ENCODE peak calls at places on chromosome 3, in ten cellular contexts. E is brain microvascular endothelial cell; L is aorta; H is Peyer's patch; Z is psoas muscle; D is fibroblast of lung; P is endothelial cell of umbilical vein; V is left lung; X is pancreas; F is CD8-positive, alpha-beta memory T cell. S is an unnamed sample.

GRCh38 chr3:151765685-151766084 is 32.0 kb downstream of the AADACL2 start:
- DNase-seq in E (no peak), L (no peak), H (no peak), Z (no peak), D (no peak), P (peak; percentile 75), V (no peak), X (no peak), F (no peak), S (no peak)

GRCh38 chr3:97863025-97863424 is 41.2 kb downstream of the CRYBG3 start:
- DNase-seq in E (no peak), L (no peak), H (no peak), Z (no peak), D (no peak), P (no peak), V (no peak), X (no peak), F (no peak), S (peak; percentile 39)

GRCh38 chr3:197302696-197303341 is 4.4 kb upstream of the DLG1 start:
- DNase-seq in E (peak; percentile 88), L (no peak), H (no peak), Z (no peak), D (no peak), P (no peak), V (no peak), X (no peak), F (no peak), S (no peak)

GRCh38 chr3:17643691-17644090 is 98.7 kb downstream of the TBC1D5 start:
- DNase-seq in E (peak; percentile 24), L (no peak), H (no peak), Z (no peak), D (peak; percentile 62), P (no peak), V (no peak), X (no peak), F (no peak), S (no peak)

GRCh38 chr3:175432338-175433025 is 573.3 kb downstream of the NAALADL2 start:
- DNase-seq in E (peak; percentile 35), L (no peak), H (no peak), Z (no peak), D (peak; percentile 53), P (peak; percentile 91), V (no peak), X (no peak), F (no peak), S (no peak)

GRCh38 chr3:122219242-122219872 is 35.9 kb downstream of the CASR start:
- DNase-seq in E (no peak), L (no peak), H (no peak), Z (no peak), D (no peak), P (no peak), V (no peak), X (no peak), F (no peak), S (no peak)

GRCh38 chr3:125313060-125313635 is 62.0 kb downstream of the ZNF148 start:
- DNase-seq in E (no peak), L (no peak), H (no peak), Z (no peak), D (peak; percentile 37), P (no peak), V (no peak), X (no peak), F (no peak), S (no peak)

GRCh38 chr3:170499562-170500156 is 81.0 kb downstream of the CLDN11 start:
- DNase-seq in E (peak; percentile 62), L (no peak), H (peak; percentile 56), Z (peak; percentile 55), D (peak; percentile 84), P (peak; percentile 39), V (no peak), X (no peak), F (no peak), S (no peak)

GRCh38 chr3:135929670-135930069 is 35.9 kb upstream of the PPP2R3A start:
- DNase-seq in E (peak; percentile 52), L (no peak), H (no peak), Z (peak; percentile 65), D (peak; percentile 78), P (no peak), V (no peak), X (no peak), F (no peak), S (no peak)

GRCh38 chr3:157201648-157202278 is 41.8 kb upstream of the CCNL1 start:
- DNase-seq in E (no peak), L (no peak), H (no peak), Z (no peak), D (peak; percentile 69), P (peak; percentile 63), V (no peak), X (no peak), F (no peak), S (no peak)

GRCh38 chr3:170180107-170180951 is 1.2 kb downstream of the PHC3 start:
- DNase-seq in E (peak; percentile 26), L (no peak), H (no peak), Z (no peak), D (peak; percentile 55), P (peak; percentile 63), V (no peak), X (no peak), F (no peak), S (no peak)

GRCh38 chr3:43259626-43260025 is 26.7 kb upstream of the SNRK start:
- DNase-seq in E (no peak), L (no peak), H (no peak), Z (no peak), D (no peak), P (no peak), V (no peak), X (no peak), F (no peak), S (peak; percentile 97)
- H3K27ac ChIP-seq in E (no peak overlapping the region), L (no peak overlapping the region), H (no peak overlapping the region), Z (no peak overlapping the region), D (no peak overlapping the region), P (no peak overlapping the region), V (no peak overlapping the region), X (no peak overlapping the region), F (no peak overlapping the region), S (peak overlapping the region; percentile 86)

DNA sequence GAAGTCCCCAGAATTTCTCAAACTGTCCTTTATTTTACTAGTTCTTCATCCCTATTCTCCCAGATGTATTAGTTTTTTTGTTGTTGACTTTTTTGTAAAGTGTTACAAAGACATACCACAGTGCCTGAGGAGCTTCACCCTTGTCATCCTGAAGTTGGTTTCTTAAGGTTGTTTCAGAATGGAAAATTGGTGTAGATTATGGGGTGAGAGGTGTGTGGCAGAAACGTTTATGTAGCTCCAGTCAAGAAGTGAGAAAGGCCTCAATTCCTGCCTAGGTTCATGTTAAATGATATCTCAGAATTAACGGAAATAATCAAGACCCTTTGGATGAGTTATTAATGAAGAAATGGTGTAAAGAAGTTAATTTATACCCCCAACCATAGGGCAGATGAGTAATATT is 6.8 kb downstream of the EDEM1 start:
- DNase-seq in E (no peak), L (no peak), H (no peak), Z (no peak), D (no peak), P (no peak), V (no peak), X (no peak), F (no peak), S (no peak)
- H3K27ac ChIP-seq in E (peak overlapping the region; percentile 64), L (no peak overlapping the region), H (peak overlapping the region; percentile 100), Z (peak overlapping the region; percentile 71), D (no peak overlapping the region), P (peak overlapping the region; percentile 75), V (peak overlapping the region; percentile 72), X (peak overlapping the region; percentile 11), F (peak overlapping the region; percentile 11), S (peak overlapping the region; percentile 99)

GRCh38 chr3:124256156-124256555 is 264.2 kb upstream of the ROPN1 start:
- DNase-seq in E (no peak), L (no peak), H (no peak), Z (no peak), D (no peak), P (no peak), V (no peak), X (no peak), F (no peak), S (no peak)
- H3K27ac ChIP-seq in E (no peak overlapping the region), L (no peak overlapping the region), H (no peak overlapping the region), Z (no peak overlapping the region), D (no peak overlapping the region), P (no peak overlapping the region), V (no peak overlapping the region), X (no peak overlapping the region), F (no peak overlapping the region), S (no peak overlapping the region)

GRCh38 chr3:52197499-52197841 is 490 bp upstream of the ALAS1 start:
- DNase-seq in E (no peak), L (no peak), H (no peak), Z (no peak), D (no peak), P (no peak), V (no peak), X (no peak), F (no peak), S (no peak)

GRCh38 chr3:52195823-52196331 is 2.1 kb upstream of the ALAS1 start:
- DNase-seq in E (no peak), L (no peak), H (no peak), Z (no peak), D (peak; percentile 80), P (peak; percentile 29), V (peak; percentile 68), X (no peak), F (no peak), S (no peak)

GRCh38 chr3:52195297-52195597 is 2.7 kb upstream of the ALAS1 start:
- DNase-seq in E (no peak), L (no peak), H (no peak), Z (no peak), D (no peak), P (no peak), V (no peak), X (no peak), F (no peak), S (no peak)

GRCh38 chr3:52197842-52198625 is at the start of gene ALAS1:
- DNase-seq in E (peak; percentile 83), L (peak; percentile 95), H (peak; percentile 98), Z (peak; percentile 96), D (peak; percentile 85), P (peak; percentile 93), V (peak; percentile 98), X (peak; percentile 94), F (peak; percentile 93), S (no peak)

GRCh38 chr3:52196977-52197376 is 983 bp upstream of the ALAS1 start:
- DNase-seq in E (no peak), L (no peak), H (peak; percentile 91), Z (no peak), D (no peak), P (no peak), V (peak; percentile 85), X (peak; percentile 62), F (no peak), S (no peak)
- H3K27ac ChIP-seq in E (no peak overlapping the region), L (no peak overlapping the region), H (peak overlapping the region; percentile 87), Z (no peak overlapping the region), D (no peak overlapping the region), P (no peak overlapping the region), V (peak overlapping the region; percentile 87), X (peak overlapping the region; percentile 64), F (no peak overlapping the region), S (peak overlapping the region; percentile 38)

GRCh38 chr3:31943041-31943440 is 38.0 kb downstream of the OSBPL10 start:
- DNase-seq in E (no peak), L (no peak), H (no peak), Z (no peak), D (no peak), P (no peak), V (no peak), X (no peak), F (no peak), S (peak; percentile 26)
- H3K27ac ChIP-seq in E (no peak overlapping the region), L (no peak overlapping the region), H (no peak overlapping the region), Z (no peak overlapping the region), D (no peak overlapping the region), P (no peak overlapping the region), V (no peak overlapping the region), X (no peak overlapping the region), F (no peak overlapping the region), S (peak overlapping the region; percentile 62)